ENCODE peak calls at places on chromosomes 7 and 10, in four cellular contexts. L is mammary epithelial cell; W is CD8-positive, alpha-beta T cell; O is lung. Y is an unnamed sample.

GRCh38 chr10:124912487-124912886 is 29.4 kb upstream of the ZRANB1 start:
- DNase-seq in O (no peak), L (no peak), W (no peak), Y (no peak)

GRCh38 chr10:114350751-114351150 is 53.6 kb downstream of the AFAP1L2 start:
- DNase-seq in W (no peak), O (no peak), L (no peak), Y (no peak)

GRCh38 chr10:31347705-31348104 is 28.7 kb downstream of the ZEB1 start:
- DNase-seq in L (no peak), W (no peak), O (no peak), Y (no peak)

GRCh38 chr10:29482591-29483421 is 152.0 kb downstream of the SVIL start:
- DNase-seq in O (no peak), L (no peak), W (no peak), Y (no peak)

GRCh38 chr10:89283988-89284475 is 17.8 kb upstream of the IFIT2 start:
- DNase-seq in O (peak; percentile 43), L (peak; percentile 15), W (no peak), Y (no peak)

GRCh38 chr10:110067960-110068770 is 60.4 kb downstream of the ADD3 start:
- DNase-seq in O (no peak), W (no peak), L (no peak), Y (no peak)

GRCh38 chr10:97442277-97442676 is 3.5 kb downstream of the EXOSC1 start:
- DNase-seq in O (no peak), L (peak; percentile 31), W (no peak), Y (no peak)

GRCh38 chr10:30115391-30116253 is 56.2 kb upstream of the JCAD start:
- DNase-seq in W (no peak), O (peak; percentile 31), L (no peak), Y (no peak)

GRCh38 chr10:132308588-132309451 is 1.1 kb upstream of the STK32C start:
- DNase-seq in W (no peak), L (no peak), O (no peak), Y (no peak)

GRCh38 chr7:140541513-140542192 is 62.3 kb upstream of the MKRN1 start:
- DNase-seq in L (peak; percentile 87), W (no peak), O (peak; percentile 44), Y (no peak)

GRCh38 chr7:489876-490275 is 29.8 kb downstream of the PDGFA start:
- DNase-seq in O (no peak), W (no peak), L (no peak), Y (no peak)

GRCh38 chr7:18753972-18754610 is 258.5 kb downstream of the HDAC9 start:
- DNase-seq in O (no peak), L (peak; percentile 43), W (no peak), Y (no peak)

GRCh38 chr7:46945328-46945727 is 636.6 kb downstream of the TNS3 start:
- DNase-seq in O (no peak), L (no peak), W (no peak), Y (no peak)

GRCh38 chr7:22663319-22663718 is 63.7 kb upstream of the IL6 start:
- DNase-seq in W (no peak), O (no peak), L (no peak), Y (no peak)

GRCh38 chr10:35640951-35641429 is 1.1 kb downstream of the FZD8 start:
- DNase-seq in O (peak; percentile 62), L (peak; percentile 86), W (no peak), Y (peak; percentile 18)

GRCh38 chr7:671415-672042 is 55.0 kb upstream of the DNAAF5 start:
- DNase-seq in L (no peak), W (no peak), O (no peak), Y (no peak)

GRCh38 chr10:95181731-95182130 is 12.3 kb upstream of the ACSM6 start:
- DNase-seq in W (no peak), L (no peak), O (no peak), Y (no peak)

GRCh38 chr7:117323585-117323876 is 673 bp upstream of the WNT2 start:
- DNase-seq in W (no peak), O (no peak), L (no peak), Y (no peak)

GRCh38 chr10:78231930-78232329 is 198.3 kb downstream of the RPS24 start:
- DNase-seq in W (no peak), L (no peak), O (no peak), Y (no peak)

GRCh38 chr10:86301971-86302370 is 64.6 kb downstream of the GRID1 start:
- DNase-seq in L (no peak), O (no peak), W (no peak), Y (no peak)

GRCh38 chr10:24552346-24553016 is 171.2 kb downstream of the ARHGAP21 start:
- DNase-seq in O (peak; percentile 46), W (no peak), L (peak; percentile 67), Y (no peak)

GRCh38 chr7:6147627-6148026 is 116.5 kb downstream of the ANKRD61 start:
- DNase-seq in W (no peak), L (no peak), O (no peak), Y (no peak)

GRCh38 chr7:19939746-19940145 is 166.3 kb upstream of the TMEM196 start:
- DNase-seq in L (peak; percentile 78), O (no peak), W (no peak), Y (no peak)

GRCh38 chr7:121102619-121103018 is 114.1 kb downstream of the CPED1 start:
- DNase-seq in W (no peak), L (peak; percentile 62), O (peak; percentile 40), Y (no peak)

GRCh38 chr7:70177166-70177565 is 578.9 kb downstream of the AUTS2 start:
- DNase-seq in L (no peak), W (no peak), O (no peak), Y (no peak)

GRCh38 chr10:101357958-101358357 is 4.0 kb downstream of the BTRC start:
- DNase-seq in O (no peak), W (no peak), L (no peak), Y (no peak)

GRCh38 chr10:70191906-70192305 is 21.6 kb upstream of the SAR1A start:
- DNase-seq in W (no peak), O (no peak), L (peak; percentile 66), Y (no peak)

GRCh38 chr7:151251926-151252835 is 3.7 kb upstream of the SMARCD3 start:
- DNase-seq in O (peak; percentile 64), W (no peak), L (peak; percentile 29), Y (no peak)

GRCh38 chr10:90125966-90126600 is 424.7 kb downstream of the KIF20B start:
- DNase-seq in L (peak; percentile 77), O (no peak), W (no peak), Y (no peak)

GRCh38 chr10:87646920-87647319 is 12.8 kb upstream of the PAPSS2 start:
- DNase-seq in W (no peak), L (no peak), O (no peak), Y (no peak)

GRCh38 chr7:149856-150636 is 42.3 kb upstream of the FAM20C start:
- DNase-seq in W (peak; percentile 24), O (peak; percentile 66), L (no peak), Y (peak; percentile 10)

GRCh38 chr10:4041531-4042096 is 256.6 kb upstream of the KLF6 start:
- DNase-seq in W (no peak), L (no peak), O (no peak), Y (no peak)

GRCh38 chr7:18993933-18994668 is 123.3 kb downstream of the TWIST1 start:
- DNase-seq in O (no peak), L (no peak), W (no peak), Y (no peak)

GRCh38 chr7:101779267-101779666 is 38.2 kb upstream of the CUX1 start:
- DNase-seq in O (no peak), W (no peak), L (no peak), Y (no peak)

GRCh38 chr10:50625663-50626062 is 1.9 kb upstream of the SGMS1 start:
- DNase-seq in L (no peak), O (no peak), W (no peak), Y (no peak)

DNA sequence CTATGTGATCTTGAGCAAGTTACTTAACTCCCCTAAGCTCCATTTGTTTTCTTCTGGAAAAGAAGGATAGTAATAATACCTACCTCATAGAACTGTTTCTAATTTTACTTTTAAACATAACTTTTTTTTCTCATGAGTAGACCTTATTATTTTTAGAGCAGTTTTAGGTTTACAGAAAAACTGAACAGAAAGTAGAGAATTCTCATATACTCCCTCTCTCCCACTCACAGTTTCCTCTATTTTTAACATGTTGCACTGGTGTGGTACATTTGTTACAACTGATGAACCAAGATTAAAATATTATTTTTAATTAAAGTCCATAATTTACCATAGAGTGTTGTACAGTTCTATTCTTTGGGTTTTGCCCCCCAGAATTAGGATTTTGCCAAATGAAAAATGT is 221.3 kb upstream of the CSTF2T start:
- DNase-seq in W (no peak), O (no peak), L (no peak), Y (no peak)
- H3K9me3 ChIP-seq in W (no peaks in the 10 kb centered on the region), O (no peaks in the 10 kb centered on the region), L (no peaks in the 10 kb centered on the region), Y (no peaks in the 10 kb centered on the region)

DNA sequence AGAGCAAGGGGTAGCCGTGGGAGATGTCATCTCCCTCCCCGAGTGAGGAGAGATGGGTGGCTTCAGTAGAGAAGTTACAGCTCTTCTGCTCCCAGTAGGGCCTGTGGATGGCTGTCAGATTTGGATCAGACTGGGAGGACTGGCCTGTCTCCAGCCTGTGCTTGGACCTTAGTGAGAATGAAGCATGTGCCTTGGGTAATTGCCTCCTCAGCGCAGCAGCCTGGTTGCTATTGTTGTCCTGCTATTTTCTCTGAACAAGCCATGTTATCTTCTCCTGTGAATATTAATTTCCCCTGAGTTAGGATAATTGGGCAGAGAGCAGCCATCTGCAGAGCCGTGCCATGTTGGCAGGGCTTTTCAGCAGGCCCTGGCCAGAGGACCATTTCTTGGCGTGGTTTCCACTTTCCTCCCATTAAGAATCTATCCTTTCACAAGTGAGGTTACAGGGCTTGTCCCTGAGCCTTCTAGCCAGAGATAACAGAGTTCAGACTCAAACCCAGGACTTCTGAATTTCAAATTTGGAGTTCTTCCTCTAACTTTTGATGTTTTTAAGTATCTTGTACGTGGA is 497.3 kb downstream of the SORCS3 start:
- DNase-seq in L (no peak), W (no peak), O (no peak), Y (no peak)
- H3K9me3 ChIP-seq in L (no peaks in the 10 kb centered on the region), W (no peaks in the 10 kb centered on the region), O (no peaks in the 10 kb centered on the region), Y (no peaks in the 10 kb centered on the region)

GRCh38 chr7:157818701-157819516 is 482.1 kb downstream of the DNAJB6 start:
- DNase-seq in W (no peak), L (no peak), O (no peak), Y (no peak)

GRCh38 chr7:157816086-157816485 is 479.3 kb downstream of the DNAJB6 start:
- DNase-seq in O (no peak), W (no peak), L (no peak), Y (no peak)

GRCh38 chr7:157817944-157818700 is 481.3 kb downstream of the DNAJB6 start:
- DNase-seq in W (no peak), O (no peak), L (no peak), Y (no peak)

GRCh38 chr7:157816526-157817250 is 479.9 kb downstream of the DNAJB6 start:
- DNase-seq in O (no peak), L (no peak), W (no peak), Y (no peak)

DNA sequence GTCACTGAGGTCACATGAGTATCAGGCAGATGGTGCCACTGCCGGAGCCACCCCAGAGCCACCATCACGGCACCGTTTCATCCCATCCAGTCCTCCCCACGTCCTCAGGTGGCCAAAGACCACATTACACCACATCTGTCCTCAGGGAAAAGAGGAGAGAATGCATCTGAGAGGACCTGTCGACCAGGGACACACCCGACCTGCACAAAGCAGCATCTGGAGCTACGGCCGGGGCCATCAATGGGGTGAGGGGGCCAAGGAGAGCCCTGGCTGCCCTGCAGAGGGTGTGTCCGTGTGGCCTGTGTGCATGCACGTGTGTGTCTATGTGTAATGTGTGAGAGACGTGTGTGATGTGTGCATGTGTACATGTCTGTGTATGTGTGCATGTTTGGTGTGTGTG is 480.6 kb downstream of the DNAJB6 start:
- DNase-seq in L (no peak), W (no peak), O (no peak), Y (no peak)
- H3K9me3 ChIP-seq in L (peaks cover 51% of the 10 kb centered on the region), W (no peaks in the 10 kb centered on the region), O (no peaks in the 10 kb centered on the region), Y (no peaks in the 10 kb centered on the region)

GRCh38 chr7:57653262-57653830 is 203.4 kb downstream of the ZNF716 start:
- DNase-seq in O (no peak), L (no peak), W (no peak), Y (no peak)
- H3K9me3 ChIP-seq in O (no peaks in the 10 kb centered on the region), L (peaks cover 43% of the 10 kb centered on the region), W (no peaks in the 10 kb centered on the region), Y (no peaks in the 10 kb centered on the region)

Y was measured in T-helper 17 cell.